ENCODE peak calls at places on chromosomes 13 and 19, in eight cellular contexts. C is breast epithelium; F is right lobe of liver; K is heart left ventricle; T is activated CD4-positive, alpha-beta memory T cell treated with anti-CD3 and anti-CD28 coated beads, Interleukin-2, amount 10 ng/mL, durations not matched to agents 7 days and 5 days; R is aorta; O is NCI-H1930; V is neural progenitor cell. Z is an unnamed sample.

GRCh38 chr13:110637747-110638146 is 22.4 kb downstream of the NAXD start:
- DNase-seq in C (no peak), F (no peak), K (no peak), T (no peak), R (no peak), O (no peak), V (no peak), Z (no peak)

GRCh38 chr13:106078191-106078590 is 457.3 kb downstream of the EFNB2 start:
- DNase-seq in C (no peak), F (no peak), K (no peak), T (no peak), R (no peak), O (no peak), V (peak), Z (no peak)

GRCh38 chr19:34838753-34839431 is 65.9 kb upstream of the ZNF599 start:
- DNase-seq in C (no peak), F (peak), K (no peak), T (no peak), R (no peak), O (no peak), V (peak), Z (no peak)

GRCh38 chr19:17654993-17655392 is 33.2 kb downstream of the UNC13A start:
- DNase-seq in C (no peak), F (no peak), K (no peak), T (no peak), R (no peak), O (no peak), V (no peak), Z (peak)

GRCh38 chr19:43300206-43300605 is 30.9 kb upstream of the PSG9 start:
- DNase-seq in C (no peak), F (no peak), K (no peak), T (no peak), R (no peak), O (no peak), V (no peak), Z (no peak)

GRCh38 chr19:677201-677600 is 1.0 kb downstream of the FSTL3 start:
- DNase-seq in C (peak), F (peak), K (peak), T (no peak), R (peak), O (no peak), V (no peak), Z (peak)

GRCh38 chr19:2270157-2270571 is 11.8 kb downstream of the PEAK3 start:
- DNase-seq in C (no peak), F (peak), K (peak), T (peak), R (peak), O (no peak), V (peak), Z (no peak)

GRCh38 chr13:100521912-100522490 is 66.6 kb downstream of the GGACT start:
- DNase-seq in C (no peak), F (no peak), K (no peak), T (no peak), R (no peak), O (no peak), V (no peak), Z (no peak)

GRCh38 chr19:12788682-12789097 is 2.6 kb upstream of the JUNB start:
- DNase-seq in C (peak), F (peak), K (peak), T (peak), R (peak), O (no peak), V (peak), Z (no peak)

GRCh38 chr19:3152431-3152780 is 16.6 kb downstream of the GNA15 start:
- DNase-seq in C (no peak), F (no peak), K (no peak), T (no peak), R (peak), O (no peak), V (no peak), Z (no peak)

GRCh38 chr19:34173145-34173956 is 1.0 kb downstream of the LSM14A start:
- DNase-seq in C (peak), F (peak), K (peak), T (peak), R (no peak), O (no peak), V (peak), Z (peak)

GRCh38 chr19:12773571-12773970 is 1.8 kb downstream of the HOOK2 start:
- DNase-seq in C (no peak), F (no peak), K (peak), T (no peak), R (no peak), O (no peak), V (no peak), Z (no peak)